ENCODE peak calls at places on chromosomes 2 and 18, in five cellular contexts. W is SJSA1, F is body of pancreas, U is psoas muscle, Z is H7. I is an unnamed sample. For H3K36me3, the result is how much of the 10 kb centered on the place peaks cover.

GRCh38 chr18:58881469-58881868 is 16.8 kb downstream of the ZNF532 start:
- DNase-seq in W (no peak), U (no peak), Z (no peak), F (no peak), I (no peak)

GRCh38 chr2:188944442-188944841 is 29.7 kb upstream of the COL3A1 start:
- DNase-seq in U (no peak), Z (no peak), W (no peak), F (no peak), I (no peak)

GRCh38 chr18:10379511-10379910 is 74.9 kb upstream of the APCDD1 start:
- DNase-seq in W (no peak), Z (no peak), F (no peak), U (no peak), I (no peak)

GRCh38 chr2:70861774-70862644 is 26.4 kb upstream of the CD207 start:
- DNase-seq in W (peak), U (peak), F (peak), Z (peak), I (peak)

GRCh38 chr2:138874251-138874650 is 94.1 kb upstream of the NXPH2 start:
- DNase-seq in Z (no peak), U (no peak), F (no peak), W (no peak), I (no peak)

GRCh38 chr18:73462092-73462491 is 594.3 kb upstream of the NETO1 start:
- DNase-seq in W (no peak), F (peak), U (no peak), Z (no peak), I (no peak)

GRCh38 chr2:101076581-101076980 is 74.5 kb downstream of the RPL31 start:
- DNase-seq in U (no peak), F (peak), Z (no peak), W (no peak), I (no peak)

GRCh38 chr2:185144159-185144919 is 546.0 kb downstream of the ZNF804A start:
- DNase-seq in W (no peak), U (no peak), Z (no peak), F (no peak), I (no peak)

GRCh38 chr2:100292022-100292580 is 30.2 kb downstream of the LONRF2 start:
- DNase-seq in F (peak), W (peak), Z (peak), U (no peak), I (peak)

GRCh38 chr2:39216495-39217191 is 27.1 kb downstream of the CDKL4 start:
- DNase-seq in Z (no peak), W (no peak), F (no peak), U (no peak), I (no peak)

GRCh38 chr2:11777886-11778415 is 31.5 kb downstream of the LPIN1 start:
- DNase-seq in U (no peak), W (no peak), Z (no peak), F (no peak), I (no peak)

GRCh38 chr2:3188405-3188946 is 189.1 kb downstream of the EIPR1 start:
- DNase-seq in Z (no peak), W (no peak), F (no peak), U (no peak), I (no peak)

GRCh38 chr2:190574169-190574568 is 39.6 kb upstream of the NEMP2 start:
- DNase-seq in Z (no peak), W (no peak), U (no peak), F (no peak), I (no peak)

GRCh38 chr2:23745726-23746105 is 181.2 kb downstream of the ATAD2B start:
- DNase-seq in W (no peak), Z (no peak), U (no peak), F (peak), I (no peak)

GRCh38 chr18:56245856-56246575 is 392.4 kb downstream of the TXNL1 start:
- DNase-seq in F (no peak), W (peak), Z (no peak), U (no peak), I (no peak)

GRCh38 chr18:13242797-13243196 is 24.2 kb downstream of the LDLRAD4 start:
- DNase-seq in Z (peak), W (peak), F (no peak), U (no peak), I (no peak)

GRCh38 chr2:217010173-217010572 is 150.3 kb upstream of the TNP1 start:
- DNase-seq in F (no peak), W (no peak), U (no peak), Z (no peak), I (no peak)

GRCh38 chr2:197086500-197086899 is 160.0 kb upstream of the PGAP1 start:
- DNase-seq in U (no peak), F (no peak), W (no peak), Z (no peak), I (no peak)

GRCh38 chr2:160566717-160567116 is 73.1 kb upstream of the RBMS1 start:
- DNase-seq in F (no peak), W (no peak), U (no peak), Z (no peak), I (no peak)

GRCh38 chr18:76426738-76427305 is 68.2 kb downstream of the ZNF516 start:
- DNase-seq in F (no peak), Z (peak), U (peak), W (peak), I (no peak)

GRCh38 chr18:24055878-24056277 is 41.3 kb downstream of the TTC39C start:
- DNase-seq in F (no peak), W (no peak), Z (peak), U (no peak), I (no peak)

GRCh38 chr2:170201262-170201661 is 23.3 kb downstream of the MYO3B start:
- DNase-seq in Z (no peak), U (no peak), F (no peak), W (no peak), I (no peak)

GRCh38 chr2:219644801-219645480 is 17.5 kb downstream of the SLC4A3 start:
- DNase-seq in F (no peak), Z (no peak), U (peak), W (no peak), I (no peak)

GRCh38 chr18:68549257-68549871 is 165.5 kb downstream of the TMX3 start:
- DNase-seq in W (no peak), F (no peak), Z (no peak), U (no peak), I (no peak)

GRCh38 chr2:28649481-28650260 is 102.0 kb upstream of the PPP1CB start:
- DNase-seq in U (no peak), Z (no peak), F (no peak), W (no peak), I (no peak)

GRCh38 chr2:30756051-30756719 is 51.1 kb downstream of the CAPN13 start:
- DNase-seq in W (no peak), U (no peak), F (peak), Z (no peak), I (no peak)

GRCh38 chr18:2108581-2108980 is 462.7 kb downstream of the METTL4 start:
- DNase-seq in Z (no peak), W (no peak), U (no peak), F (no peak), I (no peak)

GRCh38 chr18:62028715-62029114 is 135.9 kb upstream of the RNF152 start:
- DNase-seq in W (no peak), Z (no peak), F (no peak), U (no peak), I (no peak)

GRCh38 chr2:11773747-11774536 is 27.5 kb downstream of the LPIN1 start:
- DNase-seq in W (no peak), F (no peak), U (no peak), Z (no peak), I (no peak)

DNA sequence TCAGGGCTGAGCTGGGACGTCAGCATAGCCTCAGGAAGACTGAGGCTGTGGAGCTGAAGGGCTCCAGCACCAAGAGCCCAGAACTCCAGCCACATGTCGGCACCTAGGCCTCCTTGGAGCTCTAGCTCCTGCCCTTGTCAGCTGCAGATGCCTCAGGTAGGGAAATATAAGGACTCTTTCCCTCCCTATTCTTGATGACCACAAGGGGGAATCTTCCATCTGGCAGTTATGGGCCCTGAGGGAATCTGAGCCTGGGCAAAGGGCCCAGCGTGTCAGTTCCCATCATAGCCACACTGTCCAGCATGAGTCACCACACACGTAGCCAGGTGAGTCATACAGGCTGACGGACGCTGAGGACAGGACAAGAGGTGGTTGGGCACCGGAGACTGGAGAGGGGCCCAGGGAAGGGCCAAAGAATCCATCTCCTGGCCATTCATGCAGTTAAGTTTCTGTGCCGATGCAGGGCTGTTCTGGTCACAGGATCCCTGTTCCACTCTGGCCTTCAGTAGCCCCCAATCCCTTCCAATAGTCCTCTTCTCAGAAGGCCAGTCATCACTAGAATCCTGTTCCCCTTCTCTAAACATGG is 1.8 kb downstream of the MPV17 start:
- DNase-seq in U (peak), Z (peak), F (peak), W (peak), I (peak)
- H3K4me3 ChIP-seq in U (peak), Z (no peak), F (no peak), W (no peak), I (peak)

DNA sequence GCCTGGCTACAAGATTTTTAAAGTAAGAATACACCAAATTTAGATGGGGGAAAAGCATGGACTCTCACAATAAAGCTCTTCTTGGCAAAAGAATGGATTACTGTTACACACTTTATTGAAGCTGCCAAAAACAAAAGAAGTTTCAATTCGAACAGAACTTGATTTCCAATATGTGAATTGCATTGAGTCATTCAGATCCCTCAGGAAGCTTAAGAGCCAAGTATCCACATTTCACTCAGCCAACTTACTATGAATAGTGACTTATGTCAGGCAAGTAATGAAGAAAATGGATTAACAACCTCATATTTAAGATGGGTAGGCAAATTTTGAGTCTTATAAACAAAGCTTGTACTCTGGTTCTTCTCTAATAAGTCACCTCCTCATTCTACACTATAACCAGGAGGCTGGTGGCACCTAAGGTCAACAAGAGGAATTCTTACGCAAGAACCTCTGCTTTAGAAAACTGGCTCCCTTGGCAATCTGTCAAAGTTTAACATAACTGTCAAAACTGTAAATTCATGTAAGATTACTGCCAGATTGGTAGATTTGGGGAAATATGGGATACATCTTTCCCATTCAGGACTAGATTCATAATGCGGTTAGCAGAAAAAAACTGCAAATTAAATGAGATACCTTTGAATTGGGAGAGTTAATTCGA is 6.0 kb downstream of the HADHA start:
- DNase-seq in Z (no peak), U (no peak), F (peak), W (no peak), I (no peak)
- H3K36me3 ChIP-seq in Z (under half), U (half or more), F (under half), W (half or more), I (under half)

GRCh38 chr2:238285653-238286082 is 2.7 kb downstream of the PER2 start:
- DNase-seq in W (peak), F (peak), U (peak), Z (peak), I (no peak)

GRCh38 chr2:238286095-238286494 is 2.3 kb downstream of the PER2 start:
- DNase-seq in W (no peak), U (no peak), F (peak), Z (no peak), I (no peak)

GRCh38 chr2:238286551-238286950 is 1.9 kb downstream of the PER2 start:
- DNase-seq in U (peak), Z (no peak), F (peak), W (no peak), I (no peak)

GRCh38 chr2:238282861-238283738 is 5.3 kb downstream of the PER2 start:
- DNase-seq in Z (no peak), F (peak), W (no peak), U (peak), I (no peak)

DNA sequence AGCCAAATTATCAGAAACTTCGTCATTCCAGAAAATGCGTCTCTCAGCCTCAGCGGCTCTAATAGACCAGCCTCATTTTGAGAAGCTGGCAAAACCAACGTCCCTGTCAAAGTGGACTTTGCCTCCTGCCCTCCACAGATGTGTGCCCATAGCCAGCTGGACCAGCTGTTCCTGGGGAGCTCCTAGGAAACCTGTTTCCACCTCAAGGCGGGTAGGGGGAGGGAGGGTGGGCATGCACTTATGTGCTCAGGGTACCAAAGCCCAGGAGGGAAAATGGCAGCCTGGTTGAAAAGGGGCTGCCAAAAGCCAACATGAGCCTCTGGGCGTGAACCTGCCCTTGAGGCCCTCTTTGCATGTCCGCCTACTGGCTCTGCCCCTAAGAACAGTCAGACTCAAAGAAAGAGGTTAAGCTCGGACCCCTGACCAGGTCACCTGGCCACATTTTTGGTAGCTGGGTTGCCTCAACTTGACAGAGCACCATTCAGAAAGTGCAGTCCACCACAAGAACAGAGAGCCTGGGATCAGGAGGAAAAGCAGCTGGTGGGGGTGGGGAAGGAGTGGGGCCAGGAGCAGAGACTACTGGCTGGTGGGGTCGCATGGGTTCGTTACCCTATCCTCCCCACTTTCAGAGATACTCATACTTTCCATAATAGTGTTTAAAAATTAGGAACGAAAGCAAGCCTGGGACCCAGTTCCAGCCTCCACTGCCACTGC is 3.5 kb downstream of the PER2 start:
- DNase-seq in F (peak), Z (no peak), U (no peak), W (no peak), I (no peak)
- H3K4me3 ChIP-seq in F (no peak), Z (no peak), U (peak), W (no peak), I (no peak)

DNA sequence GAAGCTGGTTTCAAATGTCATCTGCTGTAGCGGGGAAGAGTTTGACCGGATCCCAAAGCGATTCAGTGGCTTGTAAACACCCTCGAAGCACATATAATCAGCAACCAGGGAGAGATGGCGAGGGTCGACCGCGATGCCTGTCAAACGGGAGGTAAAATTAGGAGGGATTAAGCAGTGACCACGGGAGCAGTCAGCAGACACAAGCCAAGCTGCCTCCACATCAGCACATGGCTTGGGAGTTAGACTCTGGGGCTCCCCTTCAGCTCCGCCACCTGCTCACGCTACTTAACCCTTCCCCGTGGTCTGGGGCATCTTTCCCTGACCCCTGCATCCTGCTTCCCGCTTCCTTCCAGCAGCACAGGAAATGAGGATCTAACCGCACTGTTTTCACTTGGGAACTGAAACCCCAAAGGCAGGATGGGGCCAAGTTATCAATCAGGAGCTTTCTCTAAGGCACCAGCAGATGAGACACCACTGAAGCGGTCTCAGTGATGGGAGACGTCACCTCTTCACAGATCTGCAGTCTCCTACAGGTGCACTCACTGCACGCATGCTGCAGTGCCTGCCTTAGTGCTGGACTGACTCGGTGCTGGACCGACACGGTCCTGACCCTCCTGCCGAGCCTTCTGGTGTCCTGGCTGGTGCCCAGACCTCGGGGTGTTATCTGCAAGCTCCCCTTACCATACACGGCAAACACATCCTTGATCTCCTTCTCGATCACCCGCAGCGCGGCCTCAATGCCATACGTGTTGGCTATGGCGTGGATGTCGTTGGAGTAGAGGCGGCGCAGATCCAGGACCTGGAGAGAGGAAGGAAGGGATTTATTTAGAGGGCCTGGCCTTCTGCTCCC is 77.5 kb downstream of the POLR1A start:
- DNase-seq in W (no peak), U (peak), Z (no peak), F (no peak), I (no peak)
- H3K36me3 ChIP-seq in W (half or more), U (half or more), Z (under half), F (under half), I (under half)

GRCh38 chr2:109242654-109243331 is 113.8 kb downstream of the SH3RF3 start:
- DNase-seq in F (peak), W (peak), Z (no peak), U (peak), I (no peak)

GRCh38 chr2:109237792-109238191 is 108.8 kb downstream of the SH3RF3 start:
- DNase-seq in Z (no peak), U (no peak), W (no peak), F (no peak), I (no peak)

GRCh38 chr2:109238580-109238979 is 109.6 kb downstream of the SH3RF3 start:
- DNase-seq in F (peak), Z (no peak), W (peak), U (peak), I (no peak)

GRCh38 chr2:109242222-109242653 is 113.2 kb downstream of the SH3RF3 start:
- DNase-seq in Z (no peak), W (no peak), F (no peak), U (peak), I (no peak)

DNA sequence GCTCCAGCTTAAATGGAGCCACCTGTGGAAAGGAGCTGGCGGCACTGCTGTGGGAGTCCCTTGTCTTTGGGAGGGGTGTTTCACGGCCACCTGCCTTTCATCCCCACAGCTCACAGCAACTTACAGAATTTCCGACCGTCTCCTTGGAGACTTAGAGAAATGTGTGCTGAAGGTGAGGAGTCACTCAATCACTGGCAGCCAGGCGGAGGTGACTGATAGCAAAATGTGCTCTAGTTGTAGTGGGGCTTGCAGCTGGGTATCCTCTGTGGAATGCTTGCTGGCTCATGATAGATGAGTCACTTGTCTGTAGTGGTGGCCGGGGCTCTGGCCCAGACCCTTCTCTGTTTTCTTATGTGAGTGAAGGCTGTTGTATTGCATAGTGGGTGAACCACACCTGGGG is 110.7 kb downstream of the SH3RF3 start:
- DNase-seq in F (no peak), U (no peak), W (peak), Z (no peak), I (no peak)
- H3K4me3 ChIP-seq in F (no peak), U (no peak), W (no peak), Z (no peak), I (no peak)